ENCODE peak calls at places on chromosomes 3 and 15, in seven cellular contexts. One of them, this sample, is unnamed.

GRCh38 chr15:89912145-89912673 is 543 bp downstream of the ARPIN start:
- DNase-seq in tibial nerve: no peak
- DNase-seq in fibroblast of lung: peak
- DNase-seq in brain microvascular endothelial cell: no peak
- DNase-seq in left ventricle myocardium inferior: peak
- DNase-seq in AG04450: no peak
- DNase-seq in psoas muscle: peak
- DNase-seq in this sample: peak

GRCh38 chr3:177421176-177421782 is 224.0 kb upstream of the TBL1XR1 start:
- DNase-seq in left ventricle myocardium inferior: no peak
- DNase-seq in psoas muscle: no peak
- DNase-seq in fibroblast of lung: no peak
- DNase-seq in AG04450: no peak
- DNase-seq in brain microvascular endothelial cell: no peak
- DNase-seq in tibial nerve: no peak
- DNase-seq in this sample: no peak

GRCh38 chr15:99010743-99011142 is 3.2 kb upstream of the PGPEP1L start:
- DNase-seq in fibroblast of lung: peak
- DNase-seq in psoas muscle: no peak
- DNase-seq in tibial nerve: no peak
- DNase-seq in brain microvascular endothelial cell: no peak
- DNase-seq in left ventricle myocardium inferior: no peak
- DNase-seq in AG04450: no peak
- DNase-seq in this sample: no peak

GRCh38 chr3:48694610-48695051 is 8.9 kb upstream of the NCKIPSD start:
- DNase-seq in left ventricle myocardium inferior: peak
- DNase-seq in psoas muscle: peak
- DNase-seq in tibial nerve: peak
- DNase-seq in fibroblast of lung: peak
- DNase-seq in brain microvascular endothelial cell: peak
- DNase-seq in AG04450: peak
- DNase-seq in this sample: no peak

GRCh38 chr15:63503739-63504246 is 600 bp upstream of the USP3 start:
- DNase-seq in fibroblast of lung: peak
- DNase-seq in psoas muscle: peak
- DNase-seq in tibial nerve: peak
- DNase-seq in brain microvascular endothelial cell: peak
- DNase-seq in AG04450: peak
- DNase-seq in left ventricle myocardium inferior: no peak
- DNase-seq in this sample: peak

GRCh38 chr3:10505791-10506585 is 602 bp upstream of the ATP2B2 start:
- DNase-seq in AG04450: no peak
- DNase-seq in tibial nerve: no peak
- DNase-seq in brain microvascular endothelial cell: no peak
- DNase-seq in psoas muscle: no peak
- DNase-seq in left ventricle myocardium inferior: no peak
- DNase-seq in fibroblast of lung: no peak
- DNase-seq in this sample: no peak

GRCh38 chr15:73052679-73053397 is 575 bp downstream of the NEO1 start:
- DNase-seq in fibroblast of lung: peak
- DNase-seq in left ventricle myocardium inferior: peak
- DNase-seq in AG04450: no peak
- DNase-seq in brain microvascular endothelial cell: no peak
- DNase-seq in tibial nerve: peak
- DNase-seq in psoas muscle: peak
- DNase-seq in this sample: peak

GRCh38 chr3:151835751-151836550 is 22.0 kb downstream of the AADAC start:
- DNase-seq in left ventricle myocardium inferior: no peak
- DNase-seq in AG04450: peak
- DNase-seq in fibroblast of lung: peak
- DNase-seq in tibial nerve: no peak
- DNase-seq in psoas muscle: no peak
- DNase-seq in brain microvascular endothelial cell: peak
- DNase-seq in this sample: no peak

GRCh38 chr15:74264081-74264501 is 28.0 kb downstream of the CCDC33 start:
- DNase-seq in fibroblast of lung: no peak
- DNase-seq in psoas muscle: no peak
- DNase-seq in tibial nerve: no peak
- DNase-seq in brain microvascular endothelial cell: no peak
- DNase-seq in AG04450: no peak
- DNase-seq in left ventricle myocardium inferior: no peak
- DNase-seq in this sample: no peak

GRCh38 chr3:38334656-38335055 is 11.9 kb upstream of the XYLB start:
- DNase-seq in AG04450: peak
- DNase-seq in brain microvascular endothelial cell: no peak
- DNase-seq in psoas muscle: no peak
- DNase-seq in left ventricle myocardium inferior: no peak
- DNase-seq in fibroblast of lung: peak
- DNase-seq in tibial nerve: no peak
- DNase-seq in this sample: no peak

GRCh38 chr3:196528639-196529233 is 13.6 kb upstream of the SMCO1 start:
- DNase-seq in left ventricle myocardium inferior: peak
- DNase-seq in fibroblast of lung: peak
- DNase-seq in AG04450: no peak
- DNase-seq in brain microvascular endothelial cell: peak
- DNase-seq in tibial nerve: peak
- DNase-seq in psoas muscle: peak
- DNase-seq in this sample: peak

GRCh38 chr15:39774688-39775267 is 7.9 kb downstream of the FSIP1 start:
- DNase-seq in tibial nerve: no peak
- DNase-seq in fibroblast of lung: no peak
- DNase-seq in psoas muscle: no peak
- DNase-seq in brain microvascular endothelial cell: no peak
- DNase-seq in AG04450: no peak
- DNase-seq in left ventricle myocardium inferior: no peak
- DNase-seq in this sample: no peak

GRCh38 chr3:100440895-100441294 is 39.6 kb downstream of the LNP1 start:
- DNase-seq in brain microvascular endothelial cell: no peak
- DNase-seq in left ventricle myocardium inferior: no peak
- DNase-seq in AG04450: no peak
- DNase-seq in psoas muscle: no peak
- DNase-seq in fibroblast of lung: no peak
- DNase-seq in tibial nerve: no peak
- DNase-seq in this sample: no peak

GRCh38 chr15:60423540-60423939 is 25.8 kb upstream of the ANXA2 start:
- DNase-seq in AG04450: peak
- DNase-seq in brain microvascular endothelial cell: peak
- DNase-seq in tibial nerve: no peak
- DNase-seq in left ventricle myocardium inferior: no peak
- DNase-seq in psoas muscle: no peak
- DNase-seq in fibroblast of lung: peak
- DNase-seq in this sample: peak

GRCh38 chr3:66138336-66139234 is 82.2 kb upstream of the SLC25A26 start:
- DNase-seq in tibial nerve: peak
- DNase-seq in brain microvascular endothelial cell: peak
- DNase-seq in psoas muscle: peak
- DNase-seq in AG04450: no peak
- DNase-seq in left ventricle myocardium inferior: peak
- DNase-seq in fibroblast of lung: peak
- DNase-seq in this sample: no peak

GRCh38 chr15:53530762-53531161 is 228.7 kb downstream of the WDR72 start:
- DNase-seq in left ventricle myocardium inferior: no peak
- DNase-seq in fibroblast of lung: no peak
- DNase-seq in AG04450: no peak
- DNase-seq in tibial nerve: no peak
- DNase-seq in psoas muscle: no peak
- DNase-seq in brain microvascular endothelial cell: no peak
- DNase-seq in this sample: no peak

DNA sequence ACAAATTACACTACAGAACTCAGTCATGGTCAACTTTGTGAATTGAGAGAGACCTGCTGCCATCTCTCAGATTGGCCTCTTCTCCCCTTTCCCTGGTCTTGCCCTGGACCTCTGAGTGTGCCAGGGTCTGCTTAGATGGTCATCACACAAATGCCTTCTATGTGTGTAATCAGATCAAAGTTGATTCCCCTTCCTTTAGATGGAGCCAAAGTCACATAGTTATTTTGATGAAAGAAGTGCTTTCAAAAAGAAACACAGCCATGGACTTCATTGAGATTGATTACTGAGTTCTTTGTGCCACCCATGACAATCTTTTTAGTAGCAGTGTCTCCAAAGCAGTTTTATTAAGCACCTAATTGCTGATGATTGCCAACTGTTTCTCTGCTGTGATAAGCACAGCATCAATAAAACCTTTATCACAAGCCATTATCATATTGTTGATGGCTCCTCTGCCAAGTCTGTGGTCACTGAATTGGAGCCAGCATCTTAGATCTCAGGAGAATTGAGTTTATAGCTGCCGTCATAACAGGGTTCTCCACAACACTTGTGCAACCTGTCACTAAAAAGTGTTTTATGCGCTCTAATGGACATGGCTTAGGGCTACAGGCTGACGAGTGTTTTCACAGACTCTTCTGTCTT is 149.7 kb upstream of the NUDT16 start:
- DNase-seq in AG04450: no peak
- DNase-seq in tibial nerve: no peak
- DNase-seq in left ventricle myocardium inferior: no peak
- DNase-seq in brain microvascular endothelial cell: no peak
- DNase-seq in fibroblast of lung: peak
- DNase-seq in psoas muscle: no peak
- DNase-seq in this sample: no peak
- TF ChIP-seq CTCF in AG04450: no peak
- TF ChIP-seq CTCF in tibial nerve: no peak
- TF ChIP-seq CTCF in left ventricle myocardium inferior: no peak
- TF ChIP-seq CTCF in brain microvascular endothelial cell: peak
- TF ChIP-seq CTCF in fibroblast of lung: peak
- TF ChIP-seq CTCF in psoas muscle: no peak
- TF ChIP-seq CTCF in this sample: no peak

GRCh38 chr3:169746924-169747323 is 17.9 kb downstream of the TERC start:
- DNase-seq in left ventricle myocardium inferior: no peak
- DNase-seq in psoas muscle: no peak
- DNase-seq in AG04450: no peak
- DNase-seq in tibial nerve: no peak
- DNase-seq in brain microvascular endothelial cell: no peak
- DNase-seq in fibroblast of lung: no peak
- DNase-seq in this sample: no peak

GRCh38 chr3:169739067-169739466 is 25.8 kb downstream of the TERC start:
- DNase-seq in AG04450: no peak
- DNase-seq in psoas muscle: no peak
- DNase-seq in tibial nerve: no peak
- DNase-seq in fibroblast of lung: no peak
- DNase-seq in brain microvascular endothelial cell: no peak
- DNase-seq in left ventricle myocardium inferior: no peak
- DNase-seq in this sample: no peak

GRCh38 chr3:169748670-169749069 is 16.2 kb downstream of the TERC start:
- DNase-seq in fibroblast of lung: no peak
- DNase-seq in AG04450: no peak
- DNase-seq in tibial nerve: no peak
- DNase-seq in left ventricle myocardium inferior: no peak
- DNase-seq in brain microvascular endothelial cell: no peak
- DNase-seq in psoas muscle: no peak
- DNase-seq in this sample: no peak

DNA sequence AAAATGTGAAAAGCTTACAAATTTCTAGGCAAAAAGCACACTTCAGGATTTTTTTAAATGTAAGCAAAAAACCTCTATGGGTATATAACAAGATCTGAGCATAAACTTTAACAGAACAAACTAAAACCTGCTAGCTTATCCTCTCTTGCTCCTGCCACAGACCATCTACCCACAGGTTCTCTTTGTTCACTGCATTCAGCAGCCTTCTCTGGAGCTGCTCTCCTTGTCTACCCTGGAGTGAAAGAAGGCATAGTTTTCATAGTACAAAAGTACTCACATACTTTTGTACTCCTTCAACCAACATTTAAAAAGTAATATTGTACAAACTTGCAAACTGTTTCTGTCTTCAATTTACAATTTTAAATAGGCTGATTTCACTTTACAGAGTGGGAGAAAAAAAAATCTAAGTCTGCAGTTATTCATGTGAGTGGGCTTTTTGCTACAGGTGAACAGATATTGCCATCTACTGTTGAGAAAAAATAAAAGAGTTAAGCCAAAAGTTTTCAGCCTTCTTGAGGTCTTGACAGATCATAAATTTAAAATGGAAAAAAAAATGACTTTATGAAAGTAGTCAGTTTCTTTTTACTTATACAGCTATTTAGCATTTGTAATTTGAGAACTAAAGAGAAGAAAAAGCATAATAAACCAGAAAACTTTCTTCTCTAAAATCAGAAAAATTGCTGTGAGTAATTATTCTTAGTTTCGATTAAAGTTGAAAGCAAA is 20.4 kb downstream of the TERC start:
- DNase-seq in tibial nerve: no peak
- DNase-seq in fibroblast of lung: peak
- DNase-seq in left ventricle myocardium inferior: no peak
- DNase-seq in AG04450: no peak
- DNase-seq in brain microvascular endothelial cell: no peak
- DNase-seq in psoas muscle: no peak
- DNase-seq in this sample: no peak
- TF ChIP-seq CTCF in tibial nerve: no peak
- TF ChIP-seq CTCF in fibroblast of lung: peak
- TF ChIP-seq CTCF in left ventricle myocardium inferior: peak
- TF ChIP-seq CTCF in AG04450: peak
- TF ChIP-seq CTCF in brain microvascular endothelial cell: no peak
- TF ChIP-seq CTCF in psoas muscle: peak
- TF ChIP-seq CTCF in this sample: no peak

DNA sequence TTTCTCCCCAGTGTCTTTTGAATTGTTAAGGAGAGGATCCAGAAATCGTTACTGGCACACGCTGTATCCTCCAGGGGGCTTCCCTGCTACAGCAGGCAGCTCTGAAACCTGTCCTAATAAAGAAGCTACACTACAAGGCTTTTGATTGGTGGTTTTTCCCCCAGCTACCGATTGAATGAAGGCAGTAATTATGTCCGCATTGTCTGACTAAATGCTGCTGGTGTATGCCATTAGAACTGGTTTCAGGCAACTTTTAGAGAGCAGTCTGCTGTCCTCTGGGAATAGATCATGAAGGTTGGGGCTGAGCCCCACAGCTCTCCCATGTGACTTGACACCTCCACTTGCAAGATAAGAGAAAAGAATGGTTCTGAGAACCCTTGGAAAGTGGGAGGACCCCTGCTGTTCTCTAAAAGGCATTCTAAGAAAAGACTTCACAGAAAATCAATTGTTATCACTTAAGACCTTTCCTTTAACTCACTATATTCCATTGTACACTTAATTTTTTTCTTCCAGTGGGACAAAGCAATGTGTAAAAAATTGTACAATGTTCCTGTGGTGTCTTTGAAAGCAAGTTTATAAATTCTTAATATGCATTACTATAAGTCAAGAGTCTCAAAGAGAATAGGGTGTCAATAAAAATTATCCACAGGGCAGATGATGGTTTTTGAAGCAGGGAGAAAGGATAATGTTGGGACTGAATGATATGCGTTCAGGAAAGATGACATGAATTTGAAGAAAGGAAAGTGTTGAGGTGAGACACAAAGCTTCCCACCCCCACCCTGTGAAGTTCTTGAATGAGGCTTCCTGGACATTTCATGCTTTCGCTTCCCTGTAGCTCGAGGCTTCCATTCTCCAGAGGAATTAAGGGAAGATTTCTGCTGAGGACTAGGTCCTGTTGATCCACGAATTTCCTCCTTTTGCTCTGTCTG is 53.0 kb upstream of the DAZL start:
- DNase-seq in brain microvascular endothelial cell: no peak
- DNase-seq in fibroblast of lung: peak
- DNase-seq in AG04450: no peak
- DNase-seq in psoas muscle: no peak
- DNase-seq in left ventricle myocardium inferior: no peak
- DNase-seq in tibial nerve: no peak
- DNase-seq in this sample: no peak
- TF ChIP-seq CTCF in brain microvascular endothelial cell: peak
- TF ChIP-seq CTCF in fibroblast of lung: no peak
- TF ChIP-seq CTCF in AG04450: no peak
- TF ChIP-seq CTCF in psoas muscle: no peak
- TF ChIP-seq CTCF in left ventricle myocardium inferior: peak
- TF ChIP-seq CTCF in tibial nerve: no peak
- TF ChIP-seq CTCF in this sample: no peak

GRCh38 chr3:139288266-139288821 is 55.5 kb upstream of the MRPS22 start:
- DNase-seq in brain microvascular endothelial cell: no peak
- DNase-seq in AG04450: no peak
- DNase-seq in psoas muscle: no peak
- DNase-seq in left ventricle myocardium inferior: peak
- DNase-seq in tibial nerve: no peak
- DNase-seq in fibroblast of lung: no peak
- DNase-seq in this sample: no peak
- TF ChIP-seq CTCF in brain microvascular endothelial cell: peak
- TF ChIP-seq CTCF in AG04450: peak
- TF ChIP-seq CTCF in psoas muscle: no peak
- TF ChIP-seq CTCF in left ventricle myocardium inferior: no peak
- TF ChIP-seq CTCF in tibial nerve: no peak
- TF ChIP-seq CTCF in fibroblast of lung: peak
- TF ChIP-seq CTCF in this sample: no peak

This sample was measured in left lung.